ENCODE peak calls at places on chromosomes 3 and 15, in seven cellular contexts. M is IMR-90; I is stimulated activated effector memory CD8-positive, alpha-beta T cell treated with anti-CD3 and anti-CD28 coated beads, Interleukin-12 subunit alpha, Interleukin-12 subunit beta, amount 100 ng/mL, for 72 hours; B is GM23338; V is SW 1271; Z is stomach; F is mucosa of gallbladder. U is an unnamed sample.

GRCh38 chr15:78204351-78205309 is 29.7 kb downstream of the ACSBG1 start:
- DNase-seq in V (no peak), M (no peak), Z (peak), F (peak), B (no peak), I (peak), U (no peak)

GRCh38 chr3:12198301-12198700 is 39.6 kb upstream of the TIMP4 start:
- DNase-seq in V (peak), Z (no peak), B (no peak), I (no peak), F (no peak), M (peak), U (no peak)

GRCh38 chr3:132907293-132907692 is 130.9 kb upstream of the TMEM108 start:
- DNase-seq in Z (no peak), B (no peak), V (no peak), F (no peak), I (no peak), M (no peak), U (no peak)

GRCh38 chr3:115233021-115233420 is 85.9 kb upstream of the ZBTB20 start:
- DNase-seq in B (no peak), F (no peak), Z (no peak), V (no peak), M (peak), I (no peak), U (no peak)

GRCh38 chr15:40906947-40907802 is 12.9 kb downstream of the VPS18 start:
- DNase-seq in I (peak), Z (peak), M (peak), B (no peak), F (peak), V (no peak), U (no peak)

GRCh38 chr15:96330450-96331140 is at the start of gene NR2F2:
- DNase-seq in B (peak), Z (peak), V (peak), F (peak), M (peak), I (peak), U (peak)

GRCh38 chr3:106440672-106441071 is 571.9 kb upstream of the CBLB start:
- DNase-seq in I (no peak), B (no peak), V (no peak), Z (no peak), F (no peak), M (no peak), U (no peak)

GRCh38 chr15:101091080-101092017 is 160.5 kb downstream of the CHSY1 start:
- DNase-seq in Z (no peak), F (peak), B (no peak), M (peak), I (no peak), V (no peak), U (no peak)

GRCh38 chr3:50214824-50215223 is 9.8 kb downstream of the SLC38A3 start:
- DNase-seq in M (no peak), B (no peak), I (no peak), V (no peak), F (no peak), Z (no peak), U (no peak)

GRCh38 chr3:13420051-13420816 is at the start of gene NUP210:
- DNase-seq in M (no peak), V (peak), I (no peak), B (peak), Z (peak), F (no peak), U (peak)

GRCh38 chr3:185927501-185928200 is 10.2 kb downstream of the TRA2B start:
- DNase-seq in F (no peak), M (no peak), V (peak), I (no peak), Z (no peak), B (no peak), U (no peak)

GRCh38 chr15:70835826-70836225 is 18.1 kb downstream of the LARP6 start:
- DNase-seq in I (no peak), B (no peak), F (no peak), V (no peak), M (no peak), Z (no peak), U (no peak)

GRCh38 chr3:112734718-112735350 is 93.9 kb upstream of the CCDC80 start:
- DNase-seq in B (peak), I (peak), V (peak), Z (peak), F (peak), M (peak), U (peak)